ENCODE peak calls at places on chromosomes 6 and 20, in five cellular contexts. B, R, K, H and P are unnamed samples.
A peak's percentile ranks its signal among the peaks of the same experiment; 100 is the strongest.

GRCh38 chr6:111038534-111039252 is 48.6 kb upstream of the SLC16A10 start:
- DNase-seq in R (no peak), K (no peak), H (no peak), B (peak; percentile 58), P (no peak)

GRCh38 chr6:168107191-168107940 is 28.4 kb upstream of the FRMD1 start:
- DNase-seq in K (no peak), B (no peak), R (no peak), H (no peak), P (no peak)

GRCh38 chr6:1686117-1687098 is 76.7 kb downstream of the FOXC1 start:
- DNase-seq in R (peak; percentile 98), B (no peak), K (no peak), H (no peak), P (no peak)

GRCh38 chr20:34753706-34754461 is 49.7 kb downstream of the TP53INP2 start:
- DNase-seq in R (peak; percentile 55), H (no peak), K (no peak), B (no peak), P (no peak)

GRCh38 chr20:953742-954141 is 37.6 kb upstream of the ANGPT4 start:
- DNase-seq in H (no peak), R (no peak), B (no peak), K (no peak), P (no peak)

GRCh38 chr6:112877134-112878100 is 530.3 kb downstream of the RFPL4B start:
- DNase-seq in R (peak; percentile 85), H (no peak), B (no peak), K (no peak), P (no peak)

GRCh38 chr6:36340671-36341454 is 4.2 kb upstream of the BNIP5 start:
- DNase-seq in B (peak; percentile 83), R (peak; percentile 56), K (peak; percentile 66), H (peak; percentile 77), P (no peak)

GRCh38 chr20:16028923-16029322 is 544.3 kb downstream of the KIF16B start:
- DNase-seq in R (no peak), K (no peak), H (no peak), B (no peak), P (no peak)

GRCh38 chr6:41706876-41707564 is 28.4 kb downstream of the TFEB start:
- DNase-seq in K (no peak), H (no peak), R (peak; percentile 72), B (no peak), P (no peak)

GRCh38 chr6:70375166-70375565 is 38.1 kb upstream of the FAM135A start:
- DNase-seq in R (peak; percentile 69), B (no peak), K (no peak), H (no peak), P (no peak)

GRCh38 chr6:300026-300425 is 7.7 kb downstream of the DUSP22 start:
- DNase-seq in H (no peak), B (no peak), K (no peak), R (no peak), P (no peak)

GRCh38 chr6:135909737-135910387 is 58.4 kb downstream of the PDE7B start:
- DNase-seq in K (no peak), H (peak; percentile 27), R (peak; percentile 69), B (peak; percentile 65), P (no peak)

GRCh38 chr20:13101276-13101675 is 92.5 kb downstream of the SPTLC3 start:
- DNase-seq in K (no peak), R (no peak), H (no peak), B (no peak), P (no peak)

GRCh38 chr20:7358670-7359069 is 581.6 kb downstream of the HAO1 start:
- DNase-seq in R (no peak), K (no peak), B (no peak), H (no peak), P (no peak)

GRCh38 chr20:9359561-9360308 is 154.7 kb upstream of the LAMP5 start:
- DNase-seq in R (peak; percentile 70), B (no peak), K (no peak), H (peak; percentile 35), P (no peak)

GRCh38 chr20:57514273-57514751 is 10.6 kb downstream of the CTCFL start:
- DNase-seq in R (peak; percentile 70), H (peak; percentile 66), B (peak; percentile 58), K (no peak), P (peak; percentile 34)

GRCh38 chr20:574297-574942 is 30.8 kb upstream of the CSNK2A1 start:
- DNase-seq in R (no peak), H (peak; percentile 78), K (no peak), B (no peak), P (no peak)

GRCh38 chr6:145025488-145025887 is 709.8 kb downstream of the EPM2A start:
- DNase-seq in B (no peak), R (no peak), K (no peak), H (no peak), P (no peak)

GRCh38 chr6:148999921-149000589 is 253.2 kb downstream of the UST start:
- DNase-seq in R (peak; percentile 88), H (peak; percentile 76), K (no peak), B (no peak), P (no peak)

GRCh38 chr20:9884061-9884460 is 45.2 kb upstream of the PAK5 start:
- DNase-seq in R (no peak), K (no peak), H (no peak), B (no peak), P (no peak)

GRCh38 chr6:105608711-105609374 is 206.0 kb upstream of the PREP start:
- DNase-seq in K (no peak), H (no peak), R (peak; percentile 95), B (no peak), P (no peak)

GRCh38 chr6:28893172-28893799 is 30.5 kb downstream of the TRIM27 start:
- DNase-seq in B (no peak), K (no peak), R (no peak), H (no peak), P (no peak)